ENCODE peak calls at places on chromosomes 2 and 18, in six cellular contexts. J, N, A, I, D and P are unnamed samples.

GRCh38 chr2:239918749-239919148 is 106.4 kb downstream of the NDUFA10 start:
- DNase-seq in J (peak), N (no peak), A (no peak), I (no peak), D (no peak), P (no peak)

GRCh38 chr2:55391615-55392242 is 27.9 kb downstream of the CCDC88A start:
- DNase-seq in J (no peak), N (no peak), A (no peak), I (no peak), D (no peak), P (no peak)

GRCh38 chr2:153047220-153047619 is 328.8 kb downstream of the ARL6IP6 start:
- DNase-seq in J (no peak), N (no peak), A (peak), I (no peak), D (no peak), P (no peak)

GRCh38 chr2:38483773-38484501 is 106.9 kb upstream of the ATL2 start:
- DNase-seq in J (no peak), N (no peak), A (no peak), I (no peak), D (no peak), P (no peak)

GRCh38 chr18:23260932-23261590 is 125.8 kb downstream of the CABLES1 start:
- DNase-seq in J (no peak), N (no peak), A (no peak), I (peak), D (no peak), P (no peak)

GRCh38 chr2:109609352-109610024 is 4.3 kb downstream of the SEPTIN10 start:
- DNase-seq in J (no peak), N (no peak), A (no peak), I (peak), D (no peak), P (no peak)

GRCh38 chr2:174035981-174036742 is 71.0 kb upstream of the SP3 start:
- DNase-seq in J (no peak), N (peak), A (no peak), I (no peak), D (peak), P (no peak)

GRCh38 chr2:58686757-58687156 is 445.6 kb upstream of the FANCL start:
- DNase-seq in J (no peak), N (no peak), A (no peak), I (no peak), D (no peak), P (no peak)

GRCh38 chr2:219645631-219646527 is 18.4 kb downstream of the SLC4A3 start:
- DNase-seq in J (peak), N (no peak), A (no peak), I (no peak), D (no peak), P (no peak)

GRCh38 chr18:48991299-48992055 is 40.7 kb upstream of the SMAD7 start:
- DNase-seq in J (peak), N (no peak), A (no peak), I (peak), D (no peak), P (no peak)

GRCh38 chr18:22432672-22433137 is 15.0 kb upstream of the CTAGE1 start:
- DNase-seq in J (peak), N (peak), A (no peak), I (peak), D (peak), P (no peak)

GRCh38 chr2:42314892-42315468 is 46.0 kb downstream of the COX7A2L start:
- DNase-seq in J (no peak), N (no peak), A (no peak), I (peak), D (no peak), P (no peak)

GRCh38 chr2:184372484-184372883 is 225.8 kb upstream of the ZNF804A start:
- DNase-seq in J (no peak), N (no peak), A (no peak), I (peak), D (no peak), P (no peak)

GRCh38 chr2:38590053-38590452 is 12.7 kb downstream of the HNRNPLL start:
- DNase-seq in J (no peak), N (no peak), A (no peak), I (no peak), D (no peak), P (no peak)

GRCh38 chr18:34540897-34541296 is 169.2 kb upstream of the DTNA start:
- DNase-seq in J (no peak), N (no peak), A (no peak), I (no peak), D (no peak), P (no peak)

GRCh38 chr2:206392118-206392517 is 51.2 kb upstream of the ADAM23 start:
- DNase-seq in J (no peak), N (no peak), A (peak), I (peak), D (no peak), P (peak)

GRCh38 chr18:78527984-78528383 is 451.6 kb upstream of the SALL3 start:
- DNase-seq in J (no peak), N (no peak), A (peak), I (no peak), D (no peak), P (no peak)

GRCh38 chr2:5589183-5589582 is 103.0 kb upstream of the SOX11 start:
- DNase-seq in J (no peak), N (no peak), A (no peak), I (no peak), D (no peak), P (no peak)

GRCh38 chr2:217940261-217941220 is 62.3 kb downstream of the TNS1 start:
- DNase-seq in J (peak), N (peak), A (no peak), I (no peak), D (no peak), P (no peak)

GRCh38 chr2:2254206-2254605 is 76.9 kb downstream of the MYT1L start:
- DNase-seq in J (no peak), N (no peak), A (no peak), I (no peak), D (no peak), P (no peak)

GRCh38 chr2:235278771-235279355 is 215.0 kb upstream of the AGAP1 start:
- DNase-seq in J (no peak), N (no peak), A (no peak), I (no peak), D (no peak), P (no peak)

GRCh38 chr2:227317834-227318233 is 7.2 kb upstream of the MFF start:
- DNase-seq in J (no peak), N (no peak), A (no peak), I (no peak), D (no peak), P (no peak)

GRCh38 chr2:73210019-73210418 is 4.0 kb upstream of the SMYD5 start:
- DNase-seq in J (no peak), N (no peak), A (no peak), I (no peak), D (no peak), P (no peak)

GRCh38 chr2:8090748-8091700 is 590.8 kb upstream of the ID2 start:
- DNase-seq in J (no peak), N (peak), A (peak), I (no peak), D (peak), P (no peak)

GRCh38 chr2:99421469-99421868 is 68.3 kb downstream of the REV1 start:
- DNase-seq in J (no peak), N (no peak), A (no peak), I (no peak), D (no peak), P (no peak)

GRCh38 chr2:101753720-101754490 is 56.4 kb downstream of the MAP4K4 start:
- DNase-seq in J (no peak), N (no peak), A (no peak), I (no peak), D (no peak), P (no peak)

GRCh38 chr2:28674062-28674712 is 77.4 kb upstream of the PPP1CB start:
- DNase-seq in J (no peak), N (no peak), A (no peak), I (no peak), D (no peak), P (no peak)

GRCh38 chr2:108492364-108492763 is 41.9 kb upstream of the LIMS1 start:
- DNase-seq in J (no peak), N (no peak), A (no peak), I (no peak), D (no peak), P (no peak)

GRCh38 chr2:222655406-222655747 is 515 bp downstream of the FARSB start:
- DNase-seq in J (no peak), N (no peak), A (peak), I (peak), D (no peak), P (no peak)

GRCh38 chr2:33083671-33084387 is 137.1 kb downstream of the LTBP1 start:
- DNase-seq in J (no peak), N (no peak), A (no peak), I (peak), D (no peak), P (no peak)

GRCh38 chr2:23020659-23021058 is 364.3 kb upstream of the KLHL29 start:
- DNase-seq in J (no peak), N (no peak), A (no peak), I (peak), D (no peak), P (no peak)

GRCh38 chr2:50077190-50077589 is 922.9 kb upstream of the FSHR start:
- DNase-seq in J (no peak), N (no peak), A (no peak), I (no peak), D (no peak), P (no peak)

GRCh38 chr2:191189112-191189635 is 38.4 kb upstream of the STAT4 start:
- DNase-seq in J (no peak), N (no peak), A (no peak), I (no peak), D (no peak), P (no peak)
- H3K27ac ChIP-seq in J (no peak), N (no peak), A (no peak), I (no peak), D (no peak), P (no peak)

DNA sequence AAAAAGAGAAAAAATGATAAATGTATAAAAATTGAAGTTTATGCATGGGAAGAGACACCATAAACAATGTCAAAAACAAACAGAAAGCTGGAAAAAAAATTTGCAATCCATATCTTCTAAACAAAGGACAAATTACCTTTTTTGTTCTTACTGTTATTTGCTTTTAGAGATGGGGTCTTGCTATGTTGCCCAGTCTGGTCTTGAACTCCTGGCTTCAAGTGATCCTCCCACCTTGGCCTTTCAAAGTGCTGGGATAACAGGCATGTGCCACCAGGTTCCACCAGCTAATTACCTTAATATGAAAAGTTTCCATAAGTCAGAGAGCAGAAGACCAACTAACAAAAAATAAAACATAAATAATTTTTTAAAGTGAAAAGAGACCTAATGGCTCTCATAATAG is 90.0 kb upstream of the SIX3 start:
- DNase-seq in J (no peak), N (no peak), A (no peak), I (no peak), D (no peak), P (no peak)
- H3K27ac ChIP-seq in J (no peak), N (no peak), A (no peak), I (no peak), D (no peak), P (no peak)

GRCh38 chr2:208725280-208725679 is 318.7 kb downstream of the PTH2R start:
- DNase-seq in J (no peak), N (no peak), A (no peak), I (no peak), D (no peak), P (no peak)
- H3K27ac ChIP-seq in J (no peak), N (no peak), A (no peak), I (no peak), D (no peak), P (no peak)

GRCh38 chr2:25895620-25896019 is 17.3 kb upstream of the ASXL2 start:
- DNase-seq in J (no peak), N (no peak), A (no peak), I (no peak), D (no peak), P (no peak)
- H3K27ac ChIP-seq in J (no peak), N (peak), A (no peak), I (no peak), D (no peak), P (no peak)

DNA sequence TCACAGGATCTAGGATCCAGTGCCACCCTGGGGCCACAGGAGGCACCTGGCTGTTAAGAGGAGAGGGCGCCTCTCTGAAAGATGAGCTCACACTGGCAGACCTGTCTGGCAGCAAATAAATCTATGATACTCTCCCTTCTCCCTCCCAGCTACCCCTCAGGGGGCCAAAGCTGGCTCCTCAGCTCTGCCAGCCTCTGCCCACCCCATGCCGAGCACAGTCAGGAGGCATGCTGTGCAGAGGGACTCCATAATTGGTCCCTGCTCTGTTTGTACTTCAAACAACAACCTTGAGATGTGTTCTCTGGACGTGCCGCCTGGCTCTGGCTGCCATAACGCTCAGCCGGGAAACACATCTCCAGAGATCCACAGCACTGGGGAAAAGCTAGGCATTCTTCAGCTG is 126.7 kb downstream of the GALNT14 start:
- DNase-seq in J (no peak), N (no peak), A (no peak), I (no peak), D (no peak), P (no peak)
- H3K27ac ChIP-seq in J (no peak), N (no peak), A (no peak), I (no peak), D (no peak), P (no peak)